ENCODE peak calls at places on chromosome 6, in seven cellular contexts. F is AG09309, Y is AG04450, P is hepatocyte, M is astrocyte of the spinal cord, V is neural crest cell, R is lower lobe of right lung. I is an unnamed sample.

GRCh38 chr6:170344631-170345576 is 38.3 kb downstream of the FAM120B start:
- DNase-seq in F (peak), Y (no peak), P (no peak), M (peak), V (peak), R (no peak), I (no peak)

GRCh38 chr6:64955435-64955848 is 751.6 kb downstream of the EYS start:
- DNase-seq in F (no peak), Y (no peak), P (no peak), M (no peak), V (no peak), R (peak), I (no peak)

GRCh38 chr6:40343887-40344565 is 243.1 kb downstream of the LRFN2 start:
- DNase-seq in F (no peak), Y (no peak), P (no peak), M (no peak), V (no peak), R (no peak), I (no peak)

GRCh38 chr6:14254505-14254904 is 136.9 kb downstream of the CD83 start:
- DNase-seq in F (no peak), Y (no peak), P (no peak), M (no peak), V (no peak), R (no peak), I (no peak)

GRCh38 chr6:153237670-153238069 is 106.6 kb upstream of the RGS17 start:
- DNase-seq in F (no peak), Y (no peak), P (no peak), M (no peak), V (no peak), R (no peak), I (no peak)

GRCh38 chr6:126804255-126805064 is 314.0 kb upstream of the RSPO3 start:
- DNase-seq in F (no peak), Y (peak), P (peak), M (peak), V (peak), R (no peak), I (no peak)

GRCh38 chr6:38350882-38351281 is 288.8 kb downstream of the BTBD9 start:
- DNase-seq in F (no peak), Y (peak), P (peak), M (peak), V (no peak), R (no peak), I (no peak)

GRCh38 chr6:18269253-18269652 is 4.9 kb upstream of the DEK start:
- DNase-seq in F (no peak), Y (no peak), P (no peak), M (peak), V (no peak), R (no peak), I (no peak)

GRCh38 chr6:30450908-30451818 is 38.1 kb upstream of the HLA-E start:
- DNase-seq in F (peak), Y (peak), P (peak), M (peak), V (no peak), R (peak), I (no peak)

GRCh38 chr6:98844244-98845161 is 10.1 kb downstream of the POU3F2 start:
- DNase-seq in F (no peak), Y (no peak), P (no peak), M (no peak), V (no peak), R (no peak), I (no peak)

GRCh38 chr6:33964387-33964786 is 160.6 kb upstream of the MLN start:
- DNase-seq in F (no peak), Y (no peak), P (no peak), M (no peak), V (no peak), R (no peak), I (no peak)

GRCh38 chr6:4775591-4776492 is at the start of gene CDYL:
- DNase-seq in F (peak), Y (peak), P (peak), M (peak), V (peak), R (peak), I (peak)

GRCh38 chr6:128005009-128005408 is 104.2 kb upstream of the THEMIS start:
- DNase-seq in F (no peak), Y (no peak), P (no peak), M (no peak), V (no peak), R (no peak), I (no peak)

GRCh38 chr6:141261016-141261671 is 871.6 kb upstream of the GJE1 start:
- DNase-seq in F (no peak), Y (no peak), P (peak), M (no peak), V (no peak), R (no peak), I (no peak)

GRCh38 chr6:16773376-16773775 is 12.1 kb upstream of the ATXN1 start:
- DNase-seq in F (no peak), Y (no peak), P (no peak), M (no peak), V (no peak), R (no peak), I (no peak)

GRCh38 chr6:21186479-21187055 is 407.0 kb upstream of the SOX4 start:
- DNase-seq in F (peak), Y (no peak), P (no peak), M (peak), V (no peak), R (no peak), I (no peak)

GRCh38 chr6:116205318-116205717 is 48.6 kb downstream of the TSPYL4 start:
- DNase-seq in F (no peak), Y (no peak), P (no peak), M (no peak), V (no peak), R (no peak), I (no peak)

GRCh38 chr6:1388927-1389790 is at the start of gene FOXF2:
- DNase-seq in F (no peak), Y (no peak), P (peak), M (no peak), V (no peak), R (no peak), I (no peak)

GRCh38 chr6:39301606-39302005 is 12.6 kb downstream of the KCNK17 start:
- DNase-seq in F (no peak), Y (no peak), P (no peak), M (no peak), V (peak), R (no peak), I (no peak)

GRCh38 chr6:30555428-30556005 is 772 bp downstream of the GNL1 start:
- DNase-seq in F (no peak), Y (no peak), P (peak), M (peak), V (peak), R (peak), I (peak)

GRCh38 chr6:170096191-170096802 is 194.6 kb downstream of the DLL1 start:
- DNase-seq in F (no peak), Y (no peak), P (no peak), M (no peak), V (no peak), R (no peak), I (peak)

GRCh38 chr6:136309171-136309570 is 19.5 kb upstream of the BCLAF1 start:
- DNase-seq in F (no peak), Y (no peak), P (no peak), M (no peak), V (no peak), R (no peak), I (no peak)

GRCh38 chr6:5457036-5457435 is 195.7 kb downstream of the FARS2 start:
- DNase-seq in F (no peak), Y (no peak), P (no peak), M (peak), V (no peak), R (no peak), I (no peak)

GRCh38 chr6:48985025-48985424 is 478.0 kb downstream of the MMUT start:
- DNase-seq in F (peak), Y (peak), P (no peak), M (peak), V (no peak), R (no peak), I (no peak)

GRCh38 chr6:105994522-105995402 is 91.4 kb upstream of the PRDM1 start:
- DNase-seq in F (peak), Y (no peak), P (peak), M (peak), V (peak), R (peak), I (no peak)

GRCh38 chr6:108689279-108690161 is 128.8 kb downstream of the FOXO3 start:
- DNase-seq in F (peak), Y (peak), P (peak), M (peak), V (no peak), R (peak), I (no peak)

GRCh38 chr6:12578751-12579150 is 137.8 kb upstream of the PHACTR1 start:
- DNase-seq in F (no peak), Y (no peak), P (no peak), M (peak), V (no peak), R (no peak), I (no peak)

GRCh38 chr6:46815130-46815529 is 21.9 kb downstream of the MEP1A start:
- DNase-seq in F (no peak), Y (no peak), P (peak), M (no peak), V (no peak), R (no peak), I (no peak)

GRCh38 chr6:132082421-132082820 is 131.2 kb upstream of the CCN2 start:
- DNase-seq in F (no peak), Y (no peak), P (no peak), M (no peak), V (no peak), R (no peak), I (no peak)

GRCh38 chr6:44603044-44603686 is 215.7 kb downstream of the CDC5L start:
- DNase-seq in F (no peak), Y (no peak), P (no peak), M (no peak), V (no peak), R (no peak), I (peak)

GRCh38 chr6:47044418-47044817 is 2.3 kb upstream of the ADGRF1 start:
- DNase-seq in F (no peak), Y (no peak), P (peak), M (peak), V (no peak), R (no peak), I (no peak)

GRCh38 chr6:120873125-120873865 is 461.0 kb downstream of the TBC1D32 start:
- DNase-seq in F (no peak), Y (no peak), P (no peak), M (no peak), V (no peak), R (no peak), I (no peak)

GRCh38 chr6:42259286-42259685 is 41.6 kb upstream of the MRPS10 start:
- DNase-seq in F (no peak), Y (no peak), P (no peak), M (no peak), V (no peak), R (no peak), I (no peak)

GRCh38 chr6:42259841-42260395 is 42.3 kb upstream of the MRPS10 start:
- DNase-seq in F (no peak), Y (no peak), P (no peak), M (no peak), V (no peak), R (no peak), I (no peak)

GRCh38 chr6:42263165-42263852 is 45.6 kb upstream of the MRPS10 start:
- DNase-seq in F (no peak), Y (no peak), P (no peak), M (no peak), V (no peak), R (no peak), I (no peak)

GRCh38 chr6:42260424-42260888 is 42.8 kb upstream of the MRPS10 start:
- DNase-seq in F (no peak), Y (no peak), P (peak), M (no peak), V (no peak), R (no peak), I (no peak)

DNA sequence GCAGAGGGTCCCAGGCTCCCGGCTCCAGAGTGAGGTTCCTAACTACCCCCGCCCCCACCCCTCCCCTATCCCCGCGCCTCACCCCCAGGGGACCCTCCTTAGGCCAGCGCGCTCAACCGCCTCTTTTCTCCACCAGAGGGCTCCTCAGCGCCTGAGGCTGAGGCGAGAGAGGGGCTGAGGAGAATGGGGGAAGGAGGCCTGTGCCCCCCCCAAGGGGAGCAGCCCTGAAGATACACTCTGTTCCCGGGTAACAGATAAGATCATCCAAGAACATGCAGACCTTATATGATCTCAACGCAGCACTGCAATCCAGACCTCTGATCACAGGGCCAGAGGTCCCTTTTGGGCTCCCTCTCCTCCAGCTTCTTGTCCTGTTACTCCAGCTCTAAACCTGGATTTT is 43.3 kb upstream of the MRPS10 start:
- DNase-seq in F (no peak), Y (no peak), P (peak), M (no peak), V (peak), R (no peak), I (no peak)
- TF ChIP-seq CTCF in F (peak), Y (peak), P (peak), M (peak), V (peak), R (peak), I (peak)

GRCh38 chr6:43495409-43495941 is 14.7 kb downstream of the LRRC73 start:
- DNase-seq in F (no peak), Y (no peak), P (no peak), M (no peak), V (no peak), R (no peak), I (no peak)
- TF ChIP-seq CTCF in F (peak), Y (peak), P (no peak), M (peak), V (no peak), R (peak), I (no peak)

GRCh38 chr6:133724726-133725125 is 164.2 kb upstream of the TCF21 start:
- DNase-seq in F (no peak), Y (no peak), P (no peak), M (peak), V (no peak), R (no peak), I (no peak)
- TF ChIP-seq CTCF in F (no peak), Y (no peak), P (no peak), M (no peak), V (no peak), R (no peak), I (no peak)

DNA sequence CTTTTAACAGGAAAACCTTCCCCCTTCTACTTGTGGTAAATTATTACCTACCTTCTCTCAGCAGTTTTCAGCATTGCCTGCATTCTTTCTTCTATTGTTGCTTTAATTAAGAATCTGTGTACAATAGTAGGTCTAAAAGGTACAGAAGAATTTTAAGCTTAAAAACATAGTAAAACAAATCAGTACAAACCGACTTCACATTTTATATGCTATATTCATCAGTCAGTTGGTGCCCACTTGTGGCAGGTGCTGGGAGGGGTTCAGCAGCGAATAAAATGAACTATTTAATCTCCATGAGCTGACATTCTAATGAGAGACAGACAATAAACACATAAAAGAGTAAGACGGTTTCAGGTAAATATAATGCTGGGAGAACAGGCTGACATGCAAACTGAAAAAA is 73.4 kb upstream of the FBXO30 start:
- DNase-seq in F (no peak), Y (no peak), P (peak), M (peak), V (no peak), R (no peak), I (no peak)
- TF ChIP-seq CTCF in F (peak), Y (peak), P (peak), M (peak), V (peak), R (peak), I (no peak)

GRCh38 chr6:73702444-73702843 is 6.4 kb downstream of the CD109 start:
- DNase-seq in F (no peak), Y (no peak), P (no peak), M (no peak), V (no peak), R (no peak), I (no peak)
- TF ChIP-seq CTCF in F (no peak), Y (no peak), P (no peak), M (no peak), V (no peak), R (no peak), I (no peak)

GRCh38 chr6:36724514-36725385 is 27.1 kb downstream of the RAB44 start:
- DNase-seq in F (peak), Y (peak), P (peak), M (peak), V (peak), R (peak), I (peak)
- TF ChIP-seq CTCF in F (peak), Y (peak), P (peak), M (peak), V (peak), R (peak), I (peak)

DNA sequence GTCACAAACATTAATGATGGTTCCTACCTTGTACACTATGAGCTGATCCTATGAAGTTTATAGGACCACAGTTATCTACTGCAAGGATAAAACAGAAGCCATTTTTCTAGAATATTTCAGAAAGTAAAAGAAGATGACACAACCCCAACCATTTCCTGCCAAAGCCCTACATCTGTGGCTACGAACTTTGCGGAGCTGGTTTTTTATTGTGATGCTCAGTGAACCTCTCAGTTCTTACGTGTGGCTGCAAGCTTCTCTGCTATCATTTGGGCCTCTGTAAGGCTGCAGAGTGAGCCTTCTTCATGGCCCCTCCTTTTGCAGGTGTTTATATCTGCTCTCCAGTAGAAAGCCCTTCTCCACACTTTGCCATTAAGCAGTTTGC is 17.8 kb upstream of the TAGAP start:
- DNase-seq in F (no peak), Y (no peak), P (no peak), M (no peak), V (no peak), R (no peak), I (no peak)
- TF ChIP-seq CTCF in F (no peak), Y (no peak), P (no peak), M (no peak), V (no peak), R (no peak), I (no peak)

GRCh38 chr6:56246941-56247653 is at the start of gene COL21A1:
- DNase-seq in F (no peak), Y (no peak), P (peak), M (peak), V (peak), R (peak), I (peak)
- TF ChIP-seq CTCF in F (peak), Y (peak), P (peak), M (peak), V (peak), R (peak), I (peak)

GRCh38 chr6:53066059-53066406 is 829 bp downstream of the FBXO9 start:
- DNase-seq in F (no peak), Y (no peak), P (peak), M (peak), V (no peak), R (peak), I (peak)
- TF ChIP-seq CTCF in F (no peak), Y (peak), P (no peak), M (no peak), V (peak), R (no peak), I (no peak)

GRCh38 chr6:7247179-7247456 is 65.9 kb downstream of the SSR1 start:
- DNase-seq in F (no peak), Y (no peak), P (no peak), M (no peak), V (no peak), R (peak), I (no peak)

GRCh38 chr6:7249391-7249790 is 63.6 kb downstream of the SSR1 start:
- DNase-seq in F (no peak), Y (no peak), P (no peak), M (no peak), V (no peak), R (no peak), I (no peak)

GRCh38 chr6:7247828-7248227 is 65.2 kb downstream of the SSR1 start:
- DNase-seq in F (no peak), Y (no peak), P (no peak), M (no peak), V (no peak), R (peak), I (no peak)

GRCh38 chr6:7245668-7246393 is 67.2 kb downstream of the SSR1 start:
- DNase-seq in F (no peak), Y (no peak), P (no peak), M (no peak), V (no peak), R (peak), I (no peak)

DNA sequence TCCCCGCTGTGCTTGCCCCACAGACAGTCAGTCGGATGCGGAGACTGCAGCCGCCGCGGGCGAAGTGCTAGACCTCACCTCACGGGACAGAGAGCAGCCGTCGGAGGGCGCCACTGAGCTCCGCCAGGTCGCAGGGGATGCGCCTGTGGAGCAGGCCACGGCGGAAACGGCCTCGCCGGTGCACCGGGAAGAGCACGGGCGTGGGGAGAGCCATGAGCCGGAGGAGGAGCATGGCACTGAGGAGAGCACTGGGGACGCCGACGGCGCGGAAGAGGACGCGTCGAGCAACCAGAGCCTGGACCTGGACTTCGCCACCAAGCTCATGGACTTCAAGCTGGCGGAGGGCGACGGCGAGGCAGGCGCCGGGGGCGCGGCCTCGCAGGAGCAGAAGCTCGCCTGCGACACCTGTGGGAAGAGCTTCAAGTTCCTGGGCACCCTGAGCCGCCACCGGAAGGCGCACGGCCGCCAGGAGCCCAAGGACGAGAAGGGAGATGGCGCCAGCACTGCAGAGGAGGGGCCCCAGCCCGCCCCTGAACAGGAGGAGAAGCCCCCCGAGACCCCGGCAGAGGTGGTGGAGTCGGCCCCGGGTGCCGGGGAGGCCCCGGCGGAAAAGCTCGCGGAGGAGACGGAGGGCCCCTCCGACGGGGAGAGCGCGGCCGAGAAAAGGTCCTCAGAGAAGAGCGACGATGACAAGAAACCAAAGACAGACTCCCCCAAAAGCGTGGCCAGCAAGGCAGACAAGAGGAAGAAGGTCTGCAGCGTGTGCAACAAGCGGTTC is 66.4 kb downstream of the SSR1 start:
- DNase-seq in F (no peak), Y (no peak), P (no peak), M (no peak), V (no peak), R (peak), I (no peak)
- TF ChIP-seq CTCF in F (no peak), Y (no peak), P (no peak), M (no peak), V (no peak), R (no peak), I (no peak)